ENCODE peak calls at places on chromosomes 5 and 9, in four cellular contexts. K is progenitor cell of endocrine pancreas, U is lower leg skin, M is tibial artery. Q is an unnamed sample.

GRCh38 chr5:67268233-67269011 is 71.8 kb upstream of the CD180 start:
- DNase-seq in M (peak), U (peak), K (no peak), Q (peak)

GRCh38 chr5:10586008-10586407 is 22.1 kb downstream of the ANKRD33B start:
- DNase-seq in M (no peak), U (peak), K (no peak), Q (no peak)

GRCh38 chr5:59218424-59219045 is 635.7 kb downstream of the RAB3C start:
- DNase-seq in M (no peak), K (no peak), U (no peak), Q (no peak)

GRCh38 chr5:95283761-95284511 is 958 bp downstream of the MCTP1 start:
- DNase-seq in U (no peak), K (peak), M (no peak), Q (no peak)

GRCh38 chr9:137019891-137020683 is 8.0 kb downstream of the ABCA2 start:
- DNase-seq in M (no peak), U (no peak), K (no peak), Q (no peak)

GRCh38 chr9:130606887-130607582 is 27.7 kb downstream of the FUBP3 start:
- DNase-seq in K (no peak), U (no peak), M (no peak), Q (peak)

GRCh38 chr9:129282308-129283211 is 104.5 kb upstream of the IER5L start:
- DNase-seq in K (no peak), M (peak), U (peak), Q (no peak)

GRCh38 chr5:37668524-37669047 is 171.3 kb downstream of the GDNF start:
- DNase-seq in K (no peak), U (no peak), M (peak), Q (peak)

GRCh38 chr5:138601444-138601843 is 26.2 kb upstream of the HSPA9 start:
- DNase-seq in U (peak), K (no peak), M (no peak), Q (peak)

GRCh38 chr5:116763987-116764866 is 189.6 kb upstream of the SEMA6A start:
- DNase-seq in M (no peak), U (no peak), K (no peak), Q (no peak)

GRCh38 chr5:75716715-75717081 is 539 bp downstream of the POC5 start:
- DNase-seq in K (no peak), M (no peak), U (no peak), Q (no peak)

GRCh38 chr9:22165144-22165543 is 156.0 kb upstream of the CDKN2B start:
- DNase-seq in U (no peak), K (no peak), M (no peak), Q (peak)

GRCh38 chr9:116323571-116323970 is 170.0 kb downstream of the PAPPA start:
- DNase-seq in U (no peak), K (no peak), M (no peak), Q (no peak)

GRCh38 chr5:15366676-15367391 is 133.1 kb upstream of the FBXL7 start:
- DNase-seq in K (no peak), U (no peak), M (no peak), Q (peak)

GRCh38 chr5:6436715-6437340 is 11.8 kb upstream of the UBE2QL1 start:
- DNase-seq in M (no peak), K (no peak), U (no peak), Q (no peak)

GRCh38 chr5:63648376-63648775 is 313.9 kb downstream of the HTR1A start:
- DNase-seq in K (no peak), U (no peak), M (no peak), Q (no peak)

GRCh38 chr5:28927559-28928326 is 1889.4 kb upstream of the CDH9 start:
- DNase-seq in K (no peak), M (no peak), U (no peak), Q (no peak)

GRCh38 chr9:117120061-117120460 is 294.8 kb downstream of the ASTN2 start:
- DNase-seq in K (no peak), U (no peak), M (no peak), Q (no peak)

GRCh38 chr5:126139773-126140172 is 283.4 kb upstream of the GRAMD2B start:
- DNase-seq in M (no peak), K (no peak), U (no peak), Q (peak)

GRCh38 chr9:105216440-105217178 is 27.8 kb upstream of the SLC44A1 start:
- DNase-seq in K (no peak), M (no peak), U (no peak), Q (no peak)

GRCh38 chr9:71812385-71812784 is 44.1 kb upstream of the CEMIP2 start:
- DNase-seq in U (no peak), K (no peak), M (peak), Q (peak)
- TF ChIP-seq CTCF in U (no peak), K (no peak), M (peak), Q (peak)

GRCh38 chr9:37202091-37202490 is 81.7 kb downstream of the ZCCHC7 start:
- DNase-seq in K (no peak), U (no peak), M (no peak), Q (no peak)
- TF ChIP-seq CTCF in K (no peak), U (no peak), M (no peak), Q (no peak)

DNA sequence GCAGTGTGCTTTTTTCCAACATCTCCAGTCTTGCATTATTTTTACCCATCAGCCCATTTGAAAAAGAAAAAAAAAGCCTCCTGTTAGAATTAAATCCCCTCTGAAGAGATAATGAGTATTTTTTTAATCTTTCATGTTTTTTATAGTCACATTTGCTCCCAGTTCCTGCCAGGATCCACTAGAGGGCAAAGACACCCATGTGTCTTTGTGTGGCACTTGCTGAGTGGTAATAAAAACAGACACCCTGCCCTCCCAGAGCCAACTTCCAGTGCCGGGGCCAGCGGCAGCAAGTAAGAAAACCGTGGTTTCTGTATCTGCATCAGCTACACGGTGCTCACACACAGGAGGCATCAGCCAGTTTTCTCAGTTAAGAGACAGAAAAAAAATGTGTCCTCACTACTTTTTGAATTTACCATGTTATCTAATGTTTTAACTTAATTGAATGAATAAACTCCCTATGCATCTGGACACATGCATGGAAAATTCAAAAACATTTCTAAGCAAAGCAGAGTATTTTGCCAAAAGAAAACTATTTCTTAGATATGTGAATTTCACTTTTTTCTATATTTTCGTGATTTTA is 70.2 kb upstream of the PLEKHG4B start:
- DNase-seq in U (no peak), M (no peak), K (no peak), Q (peak)
- TF ChIP-seq CTCF in U (no peak), M (no peak), K (peak), Q (peak)

GRCh38 chr5:163269624-163270023 is 167.8 kb upstream of the CCNG1 start:
- DNase-seq in U (no peak), M (no peak), K (no peak), Q (no peak)
- TF ChIP-seq CTCF in U (no peak), M (no peak), K (peak), Q (no peak)

DNA sequence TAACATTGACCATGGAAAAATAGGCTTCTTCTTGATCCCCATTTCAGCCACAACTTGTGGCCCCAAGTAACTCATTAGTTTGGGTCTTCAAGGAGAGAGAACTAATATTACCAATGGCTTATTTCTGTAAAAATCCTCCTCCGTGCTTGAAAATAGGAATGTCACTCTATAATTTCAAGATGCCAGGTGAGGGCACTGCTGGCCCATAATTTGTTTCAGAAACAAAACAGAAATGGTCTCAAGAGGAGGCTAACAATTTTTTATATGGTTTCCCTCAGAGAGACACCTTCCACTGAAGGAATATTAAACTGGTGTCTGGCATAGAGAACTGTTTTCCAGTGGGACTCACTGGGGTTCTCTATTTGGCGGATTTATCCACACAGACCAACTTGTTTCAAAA is 437.0 kb upstream of the TRPC7 start:
- DNase-seq in K (no peak), M (no peak), U (no peak), Q (no peak)
- TF ChIP-seq CTCF in K (peak), M (peak), U (no peak), Q (peak)

GRCh38 chr5:140116716-140117115 is 2.8 kb downstream of the PURA start:
- DNase-seq in U (no peak), M (no peak), K (no peak), Q (no peak)

GRCh38 chr5:140117523-140117922 is 3.6 kb downstream of the PURA start:
- DNase-seq in K (no peak), M (no peak), U (no peak), Q (no peak)

GRCh38 chr5:140115186-140115500 is 1.2 kb downstream of the PURA start:
- DNase-seq in U (no peak), K (no peak), M (no peak), Q (no peak)

GRCh38 chr5:140114341-140115185 is 654 bp downstream of the PURA start:
- DNase-seq in M (peak), K (peak), U (peak), Q (peak)

GRCh38 chr5:140118294-140118936 is 4.5 kb downstream of the PURA start:
- DNase-seq in M (no peak), U (no peak), K (no peak), Q (no peak)
- TF ChIP-seq CTCF in M (no peak), U (no peak), K (no peak), Q (no peak)

GRCh38 chr9:74006935-74007334 is 490.2 kb upstream of the RORB start:
- DNase-seq in U (no peak), K (no peak), M (no peak), Q (no peak)
- TF ChIP-seq CTCF in U (no peak), K (no peak), M (no peak), Q (no peak)

DNA sequence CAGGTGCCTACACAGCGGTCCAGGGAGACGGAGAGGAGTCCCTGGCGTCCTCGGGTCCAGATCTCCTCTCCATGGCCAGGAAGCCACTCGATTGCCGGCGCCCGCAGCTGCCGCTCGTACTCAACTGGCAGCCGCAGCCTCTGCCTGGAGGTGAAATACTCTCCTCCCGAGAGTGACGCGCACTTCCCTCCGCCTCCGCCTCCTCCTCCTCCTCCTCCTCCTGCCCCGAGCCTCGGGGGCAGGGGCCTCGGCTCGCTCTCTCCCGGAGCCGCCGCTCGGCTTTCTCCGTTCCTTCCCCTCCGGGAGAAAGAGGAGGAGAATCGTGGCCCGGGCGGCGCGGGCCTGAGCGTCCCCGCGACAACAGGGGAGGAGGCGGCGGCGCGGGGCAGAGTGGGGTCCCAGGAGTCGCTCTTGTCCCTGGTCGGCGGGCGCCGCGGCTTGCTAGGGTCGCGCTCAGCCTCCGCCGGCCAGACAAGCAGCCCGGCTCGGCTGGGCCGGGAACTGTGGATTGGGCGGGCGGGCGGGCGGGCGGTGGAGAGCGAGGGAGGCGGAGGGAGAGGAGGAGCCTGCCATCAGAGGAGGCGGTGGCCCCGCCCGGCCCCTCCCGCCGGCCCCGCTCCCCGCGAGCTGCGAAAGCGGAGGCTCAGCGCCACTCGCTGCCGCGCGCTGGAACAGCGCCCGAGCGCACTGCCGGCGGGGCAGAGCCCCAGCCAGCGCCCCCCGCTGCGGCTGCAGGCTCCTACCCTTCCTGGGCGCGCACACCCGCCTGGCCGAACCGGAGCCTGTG is at the start of gene CEMIP2:
- DNase-seq in U (peak), K (peak), M (peak), Q (peak)
- TF ChIP-seq CTCF in U (no peak), K (peak), M (peak), Q (peak)

GRCh38 chr5:169831331-169831730 is 149.0 kb downstream of the INSYN2B start:
- DNase-seq in U (no peak), M (no peak), K (no peak), Q (no peak)

GRCh38 chr5:169828385-169828784 is 151.9 kb downstream of the INSYN2B start:
- DNase-seq in K (no peak), M (no peak), U (no peak), Q (no peak)

GRCh38 chr5:169827769-169828168 is 152.5 kb downstream of the INSYN2B start:
- DNase-seq in K (no peak), U (no peak), M (no peak), Q (no peak)

GRCh38 chr5:169832236-169832635 is 148.1 kb downstream of the INSYN2B start:
- DNase-seq in U (no peak), K (no peak), M (no peak), Q (no peak)

DNA sequence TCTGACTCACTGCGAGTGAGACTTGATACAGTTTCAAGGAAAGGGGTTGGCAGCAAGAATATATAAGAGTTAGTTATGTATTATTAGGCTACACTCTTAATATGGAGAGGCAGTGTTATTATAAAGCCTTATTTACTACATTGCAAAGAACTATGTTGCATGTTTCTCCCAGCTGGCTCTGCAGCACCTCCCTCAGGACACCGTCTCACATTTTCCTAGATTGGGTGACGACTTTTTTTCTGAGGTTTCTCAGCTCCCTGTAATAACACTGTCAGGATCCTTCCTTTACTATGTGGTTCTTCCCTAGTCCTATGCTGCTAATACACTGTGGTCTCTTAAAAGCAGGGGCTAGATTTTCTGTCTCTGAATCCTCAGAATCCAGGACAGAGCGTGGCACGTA is 153.7 kb downstream of the INSYN2B start:
- DNase-seq in K (no peak), U (no peak), M (no peak), Q (no peak)
- TF ChIP-seq CTCF in K (no peak), U (no peak), M (no peak), Q (peak)

GRCh38 chr5:142110046-142110531 is 1.5 kb downstream of the NDFIP1 start:
- DNase-seq in U (no peak), M (peak), K (no peak), Q (peak)
- TF ChIP-seq CTCF in U (no peak), M (no peak), K (peak), Q (no peak)